ENCODE peak calls at places on chromosomes 1 and 21, in five cellular contexts. E is H9, J is H1, A is mesenchymal stem cell, F is trophoblast cell. V is an unnamed sample.

GRCh38 chr1:246214708-246215504 is 292.2 kb downstream of the SMYD3 start:
- DNase-seq in E (no peak), F (peak), J (no peak), A (peak), V (no peak)

GRCh38 chr1:162904023-162904422 is 43.0 kb upstream of the CCDC190 start:
- DNase-seq in A (no peak), F (no peak), J (no peak), E (no peak), V (no peak)

GRCh38 chr1:69967245-69967766 is 238.1 kb downstream of the LRRC40 start:
- DNase-seq in F (peak), E (no peak), A (no peak), J (no peak), V (no peak)

GRCh38 chr1:7043729-7044470 is 258.6 kb downstream of the CAMTA1 start:
- DNase-seq in F (no peak), E (peak), A (no peak), J (no peak), V (no peak)

GRCh38 chr1:113792986-113793385 is 19.3 kb downstream of the RSBN1 start:
- DNase-seq in E (no peak), A (no peak), F (no peak), J (no peak), V (no peak)

GRCh38 chr1:45346473-45346872 is 6.2 kb upstream of the MUTYH start:
- DNase-seq in A (no peak), E (no peak), J (no peak), F (no peak), V (no peak)

GRCh38 chr1:94039514-94039870 is 81.5 kb downstream of the ABCA4 start:
- DNase-seq in J (peak), F (peak), A (peak), E (peak), V (peak)

GRCh38 chr1:205477759-205478247 is 22.0 kb upstream of the BLACAT1 start:
- DNase-seq in F (no peak), J (no peak), A (no peak), E (no peak), V (no peak)

GRCh38 chr1:86948212-86948611 is 33.8 kb downstream of the HS2ST1 start:
- DNase-seq in J (no peak), A (no peak), E (no peak), F (no peak), V (no peak)

GRCh38 chr1:63124666-63125191 is 197.6 kb upstream of the FOXD3 start:
- DNase-seq in F (peak), E (no peak), A (peak), J (no peak), V (no peak)

GRCh38 chr1:202723708-202724107 is 13.5 kb upstream of the SYT2 start:
- DNase-seq in A (no peak), J (no peak), F (no peak), E (no peak), V (no peak)

GRCh38 chr21:37829043-37829442 is 87.2 kb downstream of the KCNJ6 start:
- DNase-seq in E (no peak), J (no peak), A (no peak), F (no peak), V (no peak)

GRCh38 chr1:93080424-93080823 is 1.3 kb downstream of the MTF2 start:
- DNase-seq in J (no peak), F (peak), A (peak), E (no peak), V (no peak)

GRCh38 chr21:31446206-31446900 is 102.3 kb upstream of the TIAM1 start:
- DNase-seq in J (no peak), F (no peak), E (no peak), A (no peak), V (no peak)

GRCh38 chr1:5768014-5768413 is 224.2 kb downstream of the NPHP4 start:
- DNase-seq in A (no peak), J (no peak), E (peak), F (no peak), V (no peak)

GRCh38 chr1:56456426-56457101 is 122.8 kb downstream of the PLPP3 start:
- DNase-seq in A (peak), F (peak), E (no peak), J (no peak), V (no peak)

GRCh38 chr21:44726803-44727202 is 15.4 kb upstream of the TSPEAR start:
- DNase-seq in F (no peak), A (no peak), J (no peak), E (peak), V (no peak)

GRCh38 chr1:200359610-200360163 is 50.1 kb downstream of the ZNF281 start:
- DNase-seq in A (peak), E (no peak), J (no peak), F (no peak), V (no peak)

GRCh38 chr1:201252833-201253810 is 30.2 kb upstream of the PKP1 start:
- DNase-seq in F (peak), A (no peak), J (peak), E (no peak), V (no peak)

GRCh38 chr21:46059195-46059594 is 38.7 kb upstream of the COL6A2 start:
- DNase-seq in A (no peak), E (no peak), F (no peak), J (no peak), V (no peak)

GRCh38 chr1:29649375-29650040 is 413.2 kb downstream of the PTPRU start:
- DNase-seq in E (peak), J (peak), F (no peak), A (no peak), V (no peak)

GRCh38 chr1:94027735-94028515 is 93.0 kb downstream of the ABCA4 start:
- DNase-seq in F (no peak), J (no peak), A (no peak), E (no peak), V (no peak)

GRCh38 chr21:32524010-32524719 is 61.2 kb downstream of the TCP10L start:
- DNase-seq in E (no peak), A (peak), J (no peak), F (peak), V (no peak)

GRCh38 chr1:107250169-107250568 is 109.3 kb downstream of the NTNG1 start:
- DNase-seq in J (no peak), F (no peak), E (no peak), A (no peak), V (no peak)

GRCh38 chr1:174785506-174785905 is 214.2 kb upstream of the CACYBP start:
- DNase-seq in A (no peak), E (no peak), F (no peak), J (no peak), V (no peak)

GRCh38 chr1:218584418-218585155 is 239.5 kb downstream of the TGFB2 start:
- DNase-seq in A (peak), E (no peak), F (no peak), J (no peak), V (no peak)

GRCh38 chr21:41374867-41375533 is 13.2 kb downstream of the MX2 start:
- DNase-seq in E (no peak), F (no peak), J (no peak), A (no peak), V (no peak)

GRCh38 chr1:1430114-1430982 is 5.1 kb upstream of the VWA1 start:
- DNase-seq in F (peak), J (peak), A (peak), E (peak), V (no peak)

GRCh38 chr21:41604583-41605041 is 96.7 kb upstream of the TMPRSS2 start:
- DNase-seq in E (peak), J (no peak), F (no peak), A (no peak), V (no peak)

GRCh38 chr1:26913754-26914619 is at the start of gene NR0B2:
- DNase-seq in J (no peak), A (no peak), E (no peak), F (no peak), V (no peak)

GRCh38 chr1:54256756-54257155 is 56.8 kb downstream of the MRPL37 start:
- DNase-seq in F (no peak), J (no peak), E (no peak), A (no peak), V (no peak)

GRCh38 chr1:110875216-110875731 is 2.3 kb downstream of the CD53 start:
- DNase-seq in F (no peak), J (no peak), E (no peak), A (no peak), V (no peak)

GRCh38 chr1:19384113-19384512 is 72.0 kb downstream of the SLC66A1 start:
- DNase-seq in A (no peak), E (no peak), F (no peak), J (no peak), V (no peak)

GRCh38 chr1:17441265-17441992 is 2.0 kb upstream of the RCC2 start:
- DNase-seq in F (peak), J (no peak), A (peak), E (no peak), V (no peak)

GRCh38 chr1:17439250-17440073 is at the start of gene RCC2:
- DNase-seq in E (no peak), A (peak), J (peak), F (peak), V (peak)

GRCh38 chr1:17438977-17439249 is 564 bp downstream of the RCC2 start:
- DNase-seq in A (no peak), E (no peak), J (no peak), F (no peak), V (no peak)

GRCh38 chr1:17440827-17441168 is 1.3 kb upstream of the RCC2 start:
- DNase-seq in A (peak), E (no peak), J (no peak), F (peak), V (no peak)

GRCh38 chr1:17440074-17440826 is 773 bp upstream of the RCC2 start:
- DNase-seq in J (no peak), F (peak), E (no peak), A (peak), V (no peak)
- H2BK12ac ChIP-seq in J (peak), F (peak), E (no peak), A (peak), V (no peak)

GRCh38 chr1:52850951-52851350 is 8.4 kb downstream of the ZYG11A start:
- DNase-seq in A (no peak), E (no peak), J (no peak), F (no peak), V (no peak)

GRCh38 chr1:52852854-52853253 is 10.3 kb downstream of the ZYG11A start:
- DNase-seq in F (no peak), A (no peak), J (no peak), E (no peak), V (no peak)

GRCh38 chr1:52842643-52843310 is at the start of gene ZYG11A:
- DNase-seq in J (peak), E (peak), A (peak), F (peak), V (peak)

GRCh38 chr1:52848423-52848822 is 5.9 kb downstream of the ZYG11A start:
- DNase-seq in J (no peak), A (no peak), F (no peak), E (no peak), V (no peak)
- H2BK12ac ChIP-seq in J (no peak), A (no peak), F (no peak), E (no peak), V (no peak)

DNA sequence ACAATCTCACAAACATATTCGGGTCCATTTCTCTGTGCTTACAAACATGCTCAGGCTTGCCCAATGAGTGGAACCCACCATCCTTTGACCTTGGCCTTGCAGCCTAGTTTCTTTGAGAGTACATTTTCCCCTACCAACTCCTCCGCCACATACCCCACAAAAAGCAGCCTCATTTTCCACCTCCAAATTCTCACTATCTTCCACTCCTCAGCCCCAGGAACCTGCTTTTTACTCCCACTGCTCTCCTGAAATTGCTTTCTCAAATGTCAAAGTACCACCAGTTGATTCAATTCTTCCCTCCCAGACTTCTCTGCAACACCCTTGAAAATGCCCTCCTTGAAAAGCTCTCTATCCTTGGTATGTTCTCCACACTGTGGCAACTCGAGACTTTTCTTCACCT is 103.8 kb downstream of the RUNX1 start:
- DNase-seq in F (no peak), A (no peak), E (no peak), J (no peak), V (no peak)
- H2BK12ac ChIP-seq in F (no peak), A (no peak), E (no peak), J (no peak), V (no peak)

GRCh38 chr21:36148886-36149285 is 7.7 kb upstream of the DOP1B start:
- DNase-seq in A (no peak), J (no peak), E (no peak), F (no peak), V (no peak)

GRCh38 chr21:36145259-36145658 is 10.4 kb downstream of the CBR3 start:
- DNase-seq in F (no peak), A (no peak), J (no peak), E (no peak), V (no peak)

GRCh38 chr21:36150192-36150711 is 6.4 kb upstream of the DOP1B start:
- DNase-seq in A (no peak), F (no peak), E (no peak), J (no peak), V (no peak)

GRCh38 chr21:36149788-36150187 is 6.8 kb upstream of the DOP1B start:
- DNase-seq in A (no peak), J (no peak), E (no peak), F (no peak), V (no peak)

DNA sequence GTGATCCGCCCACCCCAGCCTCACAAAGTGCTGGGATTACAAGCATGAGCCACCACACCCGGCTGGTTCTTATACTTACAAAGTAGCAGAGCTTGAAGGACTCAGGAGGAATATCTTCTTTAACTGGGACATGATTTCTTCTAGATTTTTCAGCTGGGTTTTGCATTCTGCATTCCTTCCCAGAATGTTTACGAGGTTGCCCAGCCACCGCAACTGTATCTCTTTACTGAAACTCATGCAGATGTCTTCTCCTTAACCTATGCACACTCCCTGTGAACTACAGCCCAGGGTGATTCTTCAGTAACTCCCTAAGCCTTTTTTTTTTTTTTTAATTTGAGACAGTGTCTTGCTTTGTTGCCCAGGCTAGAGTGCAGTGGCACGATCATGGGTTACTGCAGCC is 8.7 kb upstream of the DOP1B start:
- DNase-seq in A (no peak), F (peak), J (no peak), E (no peak), V (no peak)
- H2BK12ac ChIP-seq in A (no peak), F (no peak), J (no peak), E (no peak), V (no peak)

DNA sequence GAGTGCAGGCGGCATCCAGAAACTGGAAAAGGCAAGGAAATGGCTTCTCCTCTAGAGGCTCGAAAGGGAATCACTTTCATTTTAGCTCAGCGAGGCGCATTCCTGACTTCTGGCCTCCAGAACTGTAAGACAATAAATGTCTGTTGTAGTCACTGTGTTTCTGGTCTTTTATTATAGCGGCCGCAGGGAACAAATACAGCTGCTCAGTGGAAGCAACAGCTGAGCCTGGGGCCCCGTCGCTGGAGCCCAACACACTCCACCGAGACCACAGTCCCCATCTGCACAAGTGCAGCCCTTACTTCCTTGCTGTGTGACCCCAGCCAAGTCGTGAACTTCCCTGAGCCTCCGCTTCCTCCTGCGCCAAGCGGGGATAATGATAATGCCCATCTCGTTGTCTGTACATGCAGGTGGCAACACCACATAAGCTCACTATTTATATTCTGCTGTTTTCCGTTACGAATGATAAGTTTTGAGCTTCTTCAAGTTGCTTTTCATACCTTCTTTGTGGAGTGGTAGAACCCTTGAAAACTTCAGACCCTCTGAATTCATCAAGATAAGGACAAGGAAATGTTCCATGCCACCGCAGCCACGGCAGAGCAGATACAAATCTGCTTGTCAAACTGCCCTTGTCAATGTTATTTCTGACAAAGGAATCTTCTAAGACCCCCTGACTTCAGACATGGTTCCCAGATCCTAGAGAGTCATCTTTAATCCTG is 3.2 kb upstream of the LAPTM5 start:
- DNase-seq in A (no peak), E (no peak), F (no peak), J (no peak), V (no peak)
- H2BK12ac ChIP-seq in A (peak), E (no peak), F (no peak), J (peak), V (no peak)

GRCh38 chr1:15262003-15262377 is 15.0 kb downstream of the FHAD1 start:
- DNase-seq in J (no peak), E (no peak), F (no peak), A (no peak), V (no peak)
- H2BK12ac ChIP-seq in J (no peak), E (no peak), F (no peak), A (no peak), V (no peak)

V was measured in neuronal stem cell.